ENCODE peak calls at places on chromosomes 3 and 15, in nine cellular contexts. B is IMR-90; K is body of pancreas; U is upper lobe of right lung; Y is uterus; P is heart right ventricle; L is ovary; R is CD4-positive, CD25-positive, alpha-beta regulatory T cell; Z is pancreas. N is an unnamed sample. For H3K4me1, the result is how much of the 10 kb centered on the place peaks cover.

GRCh38 chr3:53181528-53181927 is 20.5 kb downstream of the PRKCD start:
- DNase-seq in P (no peak), L (no peak), Z (no peak), B (no peak), R (no peak), Y (no peak), K (no peak), U (no peak), N (no peak)

GRCh38 chr15:36284911-36285310 is 294.5 kb upstream of the CDIN1 start:
- DNase-seq in P (no peak), B (no peak), Y (no peak), R (no peak), Z (no peak), K (no peak), L (no peak), U (no peak), N (no peak)

GRCh38 chr3:12139111-12139511 is 19.6 kb downstream of the TIMP4 start:
- DNase-seq in R (no peak), U (no peak), B (peak), K (peak), P (no peak), L (peak), Y (peak), Z (no peak), N (peak)

GRCh38 chr3:15319575-15319974 is 12.8 kb downstream of the SH3BP5 start:
- DNase-seq in R (no peak), K (peak), B (peak), U (no peak), P (no peak), L (no peak), Z (no peak), Y (peak), N (no peak)

GRCh38 chr15:67853454-67853853 is 13.6 kb upstream of the RNU6-1 start:
- DNase-seq in B (no peak), R (no peak), Y (no peak), U (no peak), K (no peak), Z (no peak), P (no peak), L (no peak), N (no peak)

GRCh38 chr3:189171707-189172106 is at the start of gene TPRG1:
- DNase-seq in Y (no peak), P (no peak), U (no peak), B (no peak), Z (no peak), K (no peak), L (no peak), R (peak), N (no peak)

GRCh38 chr3:15495461-15496340 is 25.8 kb downstream of the COLQ start:
- DNase-seq in U (no peak), L (no peak), P (no peak), Y (no peak), Z (no peak), K (no peak), R (no peak), B (no peak), N (no peak)

GRCh38 chr15:78103406-78104118 is 11.2 kb downstream of the SH2D7 start:
- DNase-seq in R (peak), Y (no peak), U (peak), L (no peak), Z (no peak), P (no peak), K (peak), B (no peak), N (no peak)

GRCh38 chr15:89686522-89686921 is 4.0 kb downstream of the PEX11A start:
- DNase-seq in P (no peak), K (no peak), B (no peak), R (no peak), L (no peak), Y (no peak), Z (no peak), U (no peak), N (no peak)
- H3K4me1 ChIP-seq in P (under half), K (under half), B (under half), R (under half), L (under half), Y (under half), Z (under half), U (under half), N (under half)

GRCh38 chr3:13877911-13878710 is 1.8 kb downstream of the WNT7A start:
- DNase-seq in K (no peak), B (no peak), U (peak), Y (no peak), P (no peak), R (no peak), L (no peak), Z (no peak), N (peak)
- H3K4me3 ChIP-seq in K (no peak), B (no peak), U (peak), Y (peak), P (no peak), R (no peak), L (no peak), Z (peak), N (peak)

DNA sequence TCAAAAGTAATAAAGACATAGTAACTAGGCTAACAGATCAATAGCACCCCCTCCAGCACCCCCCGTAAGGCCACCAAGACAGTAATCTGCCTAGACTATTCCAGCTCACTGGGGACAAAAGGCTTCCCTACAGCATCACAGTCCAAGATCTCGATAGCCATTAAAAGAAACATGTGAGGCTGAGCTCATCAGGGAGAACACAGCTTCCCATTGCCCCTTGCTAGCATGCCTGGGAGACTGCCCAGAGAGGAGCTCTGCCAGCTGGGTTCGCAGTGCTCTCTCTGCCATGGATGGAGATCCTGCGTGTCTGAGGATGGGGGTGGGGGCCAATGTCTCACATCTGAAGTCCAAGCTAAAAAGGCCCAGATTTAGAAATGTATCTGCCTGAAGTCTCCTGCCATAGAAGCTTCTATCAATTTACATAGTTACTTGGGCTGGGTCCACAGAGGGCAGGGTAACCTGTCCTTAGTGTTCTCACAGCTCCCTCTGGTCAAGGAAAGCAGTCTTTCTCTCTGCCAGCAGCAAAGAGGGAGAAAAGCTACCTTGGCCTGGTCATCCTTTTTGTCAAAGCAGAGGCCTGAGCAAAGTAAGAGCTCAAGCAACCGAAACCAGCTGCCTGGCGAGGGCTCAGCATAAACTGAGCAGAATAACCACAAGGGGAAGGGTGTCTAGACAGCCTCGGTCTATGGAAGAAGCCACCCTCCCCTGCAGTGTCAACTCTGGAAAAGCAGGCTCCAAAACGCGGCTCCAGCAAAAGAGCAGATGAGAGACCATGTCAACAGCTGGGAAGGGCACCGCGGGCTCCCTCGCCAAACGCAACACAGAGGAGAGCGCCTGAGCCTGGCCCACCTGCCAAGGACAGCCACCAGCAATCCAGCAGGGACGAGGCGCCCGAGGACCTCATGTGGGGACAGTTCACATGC is 17.6 kb downstream of the LRIG1 start:
- DNase-seq in P (peak), L (peak), U (no peak), R (no peak), Z (peak), B (peak), Y (peak), K (peak), N (no peak)
- H3K4me1 ChIP-seq in P (under half), L (under half), U (half or more), R (half or more), Z (half or more), B (under half), Y (under half), K (half or more), N (half or more)

GRCh38 chr3:126947429-126947828 is 35.5 kb upstream of the PLXNA1 start:
- DNase-seq in U (no peak), P (no peak), Z (no peak), Y (no peak), L (no peak), B (no peak), K (peak), R (no peak), N (no peak)
- H3K4me3 ChIP-seq in U (no peak), P (no peak), Z (no peak), Y (no peak), L (no peak), B (no peak), K (no peak), R (no peak), N (no peak)